ENCODE peak calls at places on chromosomes 7 and 10, in four cellular contexts. W is activated T-cell treated with anti-CD3 and anti-CD28 coated beads for 1 hour; G is SHP77; E is stimulated activated naive CD8-positive, alpha-beta T cell treated with anti-CD3 and anti-CD28 coated beads, Interleukin-15, Interleukin-2, amounts not matched to agents 100 U/mL and 50 U/mL, for 24 hours. L is an unnamed sample.

GRCh38 chr7:17640730-17641377 is 299.4 kb downstream of the SNX13 start:
- DNase-seq in W (peak; percentile 2), G (peak; percentile 15), E (peak; percentile 20), L (no peak)

GRCh38 chr10:98167191-98167590 is 32.7 kb downstream of the R3HCC1L start:
- DNase-seq in W (no peak), G (no peak), E (no peak), L (no peak)

GRCh38 chr7:75962607-75963382 is 31.6 kb downstream of the TMEM120A start:
- DNase-seq in W (no peak), G (no peak), E (no peak), L (peak; percentile 60)

GRCh38 chr7:150793569-150794238 is 6.5 kb downstream of the TMEM176B start:
- DNase-seq in W (no peak), G (no peak), E (no peak), L (peak; percentile 52)

GRCh38 chr10:61975107-61975932 is 73.8 kb downstream of the ARID5B start:
- DNase-seq in W (no peak), G (no peak), E (no peak), L (no peak)

GRCh38 chr7:144738708-144739314 is 97.0 kb downstream of the TPK1 start:
- DNase-seq in W (no peak), G (peak; percentile 34), E (no peak), L (no peak)

GRCh38 chr10:25508112-25508815 is 333.5 kb downstream of the GPR158 start:
- DNase-seq in W (no peak), G (no peak), E (no peak), L (no peak)

GRCh38 chr7:74203157-74203556 is 6.6 kb upstream of the LAT2 start:
- DNase-seq in W (no peak), G (no peak), E (no peak), L (peak; percentile 17)

GRCh38 chr7:100655908-100656674 is at the start of gene ACTL6B:
- DNase-seq in W (peak; percentile 36), G (peak; percentile 87), E (peak; percentile 71), L (peak; percentile 75)

GRCh38 chr7:156998988-156999610 is 11.4 kb downstream of the MNX1 start:
- DNase-seq in W (no peak), G (no peak), E (no peak), L (no peak)

GRCh38 chr10:104254493-104255243 is at the start of gene GSTO1:
- DNase-seq in W (peak; percentile 30), G (no peak), E (peak; percentile 71), L (peak; percentile 92)

GRCh38 chr10:44932338-44933116 is 21.4 kb downstream of the TMEM72 start:
- DNase-seq in W (peak; percentile 85), G (peak; percentile 47), E (peak; percentile 94), L (peak; percentile 96)

GRCh38 chr7:130242198-130243014 is 24.3 kb upstream of the CPA2 start:
- DNase-seq in W (peak; percentile 48), G (peak; percentile 46), E (peak; percentile 74), L (peak; percentile 75)

GRCh38 chr7:151292850-151293249 is 44.4 kb upstream of the SMARCD3 start:
- DNase-seq in W (no peak), G (no peak), E (no peak), L (no peak)

GRCh38 chr7:132394283-132395003 is 181.8 kb downstream of the PLXNA4 start:
- DNase-seq in W (no peak), G (no peak), E (no peak), L (no peak)

GRCh38 chr10:93465806-93466675 is 16.1 kb downstream of the MYOF start:
- DNase-seq in W (no peak), G (peak; percentile 91), E (no peak), L (peak; percentile 77)

GRCh38 chr10:96896884-96897589 is 64.9 kb downstream of the LCOR start:
- DNase-seq in W (no peak), G (no peak), E (no peak), L (no peak)

GRCh38 chr7:113880467-113881040 is 38.3 kb downstream of the PPP1R3A start:
- DNase-seq in W (no peak), G (no peak), E (no peak), L (no peak)